ENCODE peak calls at places on chromosomes 5 and 9, in five cellular contexts. D, Z, X, E and C are unnamed samples.

GRCh38 chr9:87039809-87040392 is 92.6 kb upstream of the GAS1 start:
- DNase-seq in D (no peak), Z (peak; percentile 51), X (no peak), E (no peak), C (no peak)

GRCh38 chr9:134960701-134961181 is 43.0 kb upstream of the FCN1 start:
- DNase-seq in D (no peak), Z (no peak), X (peak; percentile 29), E (no peak), C (no peak)

GRCh38 chr5:68478306-68479091 is 262.9 kb downstream of the PIK3R1 start:
- DNase-seq in D (no peak), Z (no peak), X (no peak), E (no peak), C (no peak)

GRCh38 chr9:33489070-33489469 is 15.3 kb upstream of the NOL6 start:
- DNase-seq in D (no peak), Z (no peak), X (no peak), E (no peak), C (no peak)

GRCh38 chr5:6302684-6303083 is 75.7 kb downstream of the MED10 start:
- DNase-seq in D (no peak), Z (peak; percentile 4), X (no peak), E (no peak), C (no peak)

GRCh38 chr5:396715-397032 is 46.3 kb upstream of the EXOC3 start:
- DNase-seq in D (no peak), Z (no peak), X (peak; percentile 55), E (no peak), C (no peak)

GRCh38 chr5:55622460-55622859 is 87.7 kb upstream of the PLPP1 start:
- DNase-seq in D (no peak), Z (no peak), X (no peak), E (no peak), C (no peak)

GRCh38 chr5:132024789-132025402 is 13.4 kb upstream of the ACSL6 start:
- DNase-seq in D (no peak), Z (no peak), X (no peak), E (no peak), C (no peak)

GRCh38 chr9:123239726-123240125 is 28.7 kb downstream of the STRBP start:
- DNase-seq in D (no peak), Z (no peak), X (no peak), E (no peak), C (no peak)

GRCh38 chr5:124408738-124409453 is 337.5 kb downstream of the ZNF608 start:
- DNase-seq in D (peak; percentile 41), Z (no peak), X (no peak), E (no peak), C (no peak)

GRCh38 chr9:83219154-83219923 is 156.4 kb upstream of the RASEF start:
- DNase-seq in D (peak; percentile 91), Z (peak; percentile 82), X (peak; percentile 67), E (no peak), C (peak; percentile 64)

GRCh38 chr9:85960688-85961093 is 19.7 kb downstream of the NAA35 start:
- DNase-seq in D (no peak), Z (no peak), X (no peak), E (no peak), C (no peak)

GRCh38 chr9:136254381-136255165 is 9.0 kb upstream of the QSOX2 start:
- DNase-seq in D (no peak), Z (peak; percentile 13), X (no peak), E (no peak), C (no peak)

GRCh38 chr9:79858509-79858908 is 286.7 kb downstream of the TLE4 start:
- DNase-seq in D (peak; percentile 69), Z (peak; percentile 42), X (no peak), E (no peak), C (no peak)